ENCODE peak calls at places on chromosomes 5 and 9, in six cellular contexts. One of them, this sample, is unnamed.

GRCh38 chr5:144030904-144031303 is 139.6 kb downstream of the YIPF5 start:
- DNase-seq in COR-L47: no peak
- DNase-seq in EL: no peak
- DNase-seq in activated effector memory CD4-positive, alpha-beta T cell treated with Interleukin-2 at 50 U/mL for 16 hours: no peak
- DNase-seq in ACHN: no peak
- DNase-seq in WTC11: no peak
- DNase-seq in this sample: no peak

GRCh38 chr5:146378981-146379380 is 40.3 kb downstream of the POU4F3 start:
- DNase-seq in ACHN: no peak
- DNase-seq in COR-L47: no peak
- DNase-seq in WTC11: no peak
- DNase-seq in EL: no peak
- DNase-seq in activated effector memory CD4-positive, alpha-beta T cell treated with Interleukin-2 at 50 U/mL for 16 hours: no peak
- DNase-seq in this sample: no peak

GRCh38 chr5:122429545-122430327 is 117.7 kb downstream of the SNCAIP start:
- DNase-seq in ACHN: no peak
- DNase-seq in WTC11: peak; percentile 33
- DNase-seq in COR-L47: no peak
- DNase-seq in activated effector memory CD4-positive, alpha-beta T cell treated with Interleukin-2 at 50 U/mL for 16 hours: no peak
- DNase-seq in EL: no peak
- DNase-seq in this sample: no peak

GRCh38 chr5:72034710-72035109 is 72.6 kb upstream of the MAP1B start:
- DNase-seq in EL: no peak
- DNase-seq in COR-L47: no peak
- DNase-seq in ACHN: no peak
- DNase-seq in activated effector memory CD4-positive, alpha-beta T cell treated with Interleukin-2 at 50 U/mL for 16 hours: no peak
- DNase-seq in WTC11: no peak
- DNase-seq in this sample: no peak

GRCh38 chr9:1429328-1429727 is 379.2 kb downstream of the DMRT2 start:
- DNase-seq in activated effector memory CD4-positive, alpha-beta T cell treated with Interleukin-2 at 50 U/mL for 16 hours: no peak
- DNase-seq in WTC11: peak; percentile 58
- DNase-seq in ACHN: no peak
- DNase-seq in COR-L47: no peak
- DNase-seq in EL: peak; percentile 2
- DNase-seq in this sample: no peak

GRCh38 chr9:93115486-93115885 is 18.6 kb downstream of the NINJ1 start:
- DNase-seq in EL: no peak
- DNase-seq in ACHN: no peak
- DNase-seq in WTC11: no peak
- DNase-seq in COR-L47: no peak
- DNase-seq in activated effector memory CD4-positive, alpha-beta T cell treated with Interleukin-2 at 50 U/mL for 16 hours: no peak
- DNase-seq in this sample: no peak

GRCh38 chr9:131098391-131099087 is 2.2 kb downstream of the AIF1L start:
- DNase-seq in ACHN: peak; percentile 18
- DNase-seq in EL: no peak
- DNase-seq in activated effector memory CD4-positive, alpha-beta T cell treated with Interleukin-2 at 50 U/mL for 16 hours: no peak
- DNase-seq in COR-L47: no peak
- DNase-seq in WTC11: peak; percentile 46
- DNase-seq in this sample: no peak

GRCh38 chr5:148586796-148587195 is 67.5 kb downstream of the HTR4 start:
- DNase-seq in WTC11: peak; percentile 18
- DNase-seq in EL: no peak
- DNase-seq in ACHN: no peak
- DNase-seq in activated effector memory CD4-positive, alpha-beta T cell treated with Interleukin-2 at 50 U/mL for 16 hours: no peak
- DNase-seq in COR-L47: no peak
- DNase-seq in this sample: no peak

GRCh38 chr9:122518841-122519240 is at the start of gene OR1J4:
- DNase-seq in EL: no peak
- DNase-seq in ACHN: no peak
- DNase-seq in WTC11: no peak
- DNase-seq in COR-L47: no peak
- DNase-seq in activated effector memory CD4-positive, alpha-beta T cell treated with Interleukin-2 at 50 U/mL for 16 hours: no peak
- DNase-seq in this sample: no peak

GRCh38 chr5:671459-672328 is 21.5 kb downstream of the TPPP start:
- DNase-seq in ACHN: peak; percentile 58
- DNase-seq in EL: peak; percentile 62
- DNase-seq in activated effector memory CD4-positive, alpha-beta T cell treated with Interleukin-2 at 50 U/mL for 16 hours: peak; percentile 56
- DNase-seq in WTC11: peak; percentile 84
- DNase-seq in COR-L47: peak; percentile 69
- DNase-seq in this sample: no peak

GRCh38 chr5:104363567-104363966 is 801.0 kb upstream of the NUDT12 start:
- DNase-seq in ACHN: no peak
- DNase-seq in COR-L47: no peak
- DNase-seq in EL: no peak
- DNase-seq in activated effector memory CD4-positive, alpha-beta T cell treated with Interleukin-2 at 50 U/mL for 16 hours: no peak
- DNase-seq in WTC11: no peak
- DNase-seq in this sample: no peak

GRCh38 chr5:122846051-122846567 is 696 bp downstream of the SNX24 start:
- DNase-seq in WTC11: no peak
- DNase-seq in activated effector memory CD4-positive, alpha-beta T cell treated with Interleukin-2 at 50 U/mL for 16 hours: no peak
- DNase-seq in COR-L47: no peak
- DNase-seq in ACHN: peak; percentile 73
- DNase-seq in EL: peak; percentile 80
- DNase-seq in this sample: no peak

GRCh38 chr9:128399851-128400250 is 20.8 kb upstream of the CERCAM start:
- DNase-seq in ACHN: no peak
- DNase-seq in WTC11: no peak
- DNase-seq in activated effector memory CD4-positive, alpha-beta T cell treated with Interleukin-2 at 50 U/mL for 16 hours: no peak
- DNase-seq in EL: no peak
- DNase-seq in COR-L47: no peak
- DNase-seq in this sample: no peak

GRCh38 chr5:585962-586628 is 26.0 kb upstream of the CEP72 start:
- DNase-seq in EL: no peak
- DNase-seq in ACHN: no peak
- DNase-seq in activated effector memory CD4-positive, alpha-beta T cell treated with Interleukin-2 at 50 U/mL for 16 hours: no peak
- DNase-seq in WTC11: no peak
- DNase-seq in COR-L47: no peak
- DNase-seq in this sample: no peak

GRCh38 chr5:160174780-160175437 is 54.4 kb upstream of the FABP6 start:
- DNase-seq in ACHN: peak; percentile 31
- DNase-seq in EL: no peak
- DNase-seq in WTC11: no peak
- DNase-seq in activated effector memory CD4-positive, alpha-beta T cell treated with Interleukin-2 at 50 U/mL for 16 hours: no peak
- DNase-seq in COR-L47: no peak
- DNase-seq in this sample: no peak

GRCh38 chr5:159208508-159209437 is 580 bp downstream of the RNF145 start:
- DNase-seq in EL: peak; percentile 63
- DNase-seq in activated effector memory CD4-positive, alpha-beta T cell treated with Interleukin-2 at 50 U/mL for 16 hours: peak; percentile 3
- DNase-seq in COR-L47: no peak
- DNase-seq in ACHN: peak; percentile 44
- DNase-seq in WTC11: peak; percentile 57
- DNase-seq in this sample: no peak

GRCh38 chr9:90511711-90512110 is 130.9 kb downstream of the DIRAS2 start:
- DNase-seq in ACHN: no peak
- DNase-seq in activated effector memory CD4-positive, alpha-beta T cell treated with Interleukin-2 at 50 U/mL for 16 hours: no peak
- DNase-seq in COR-L47: no peak
- DNase-seq in EL: no peak
- DNase-seq in WTC11: no peak
- DNase-seq in this sample: no peak

GRCh38 chr5:177087707-177088005 is 941 bp downstream of the FGFR4 start:
- DNase-seq in activated effector memory CD4-positive, alpha-beta T cell treated with Interleukin-2 at 50 U/mL for 16 hours: no peak
- DNase-seq in EL: no peak
- DNase-seq in COR-L47: no peak
- DNase-seq in WTC11: no peak
- DNase-seq in ACHN: peak; percentile 10
- DNase-seq in this sample: no peak